ENCODE peak calls at places on chromosome 5, in four cellular contexts. S, I, B and O are unnamed samples.
A peak's percentile ranks its signal among the peaks of the same experiment; 100 is the strongest.

GRCh38 chr5:124706729-124707361 is 39.6 kb downstream of the ZNF608 start:
- DNase-seq in B (peak; percentile 9), S (no peak), I (no peak), O (no peak)

GRCh38 chr5:108386345-108387061 is 4.6 kb upstream of the FBXL17 start:
- DNase-seq in B (peak; percentile 65), S (no peak), I (no peak), O (no peak)

GRCh38 chr5:98050583-98050982 is 722.9 kb upstream of the RGMB start:
- DNase-seq in B (no peak), I (no peak), S (no peak), O (peak; percentile 7)

GRCh38 chr5:175448276-175448675 is 4.3 kb upstream of the DRD1 start:
- DNase-seq in B (no peak), S (no peak), I (no peak), O (no peak)

GRCh38 chr5:169538935-169539334 is 44.6 kb upstream of the SPDL1 start:
- DNase-seq in I (no peak), S (no peak), B (no peak), O (no peak)

GRCh38 chr5:16384804-16385203 is 80.8 kb downstream of the ZNF622 start:
- DNase-seq in S (no peak), B (no peak), I (no peak), O (no peak)

GRCh38 chr5:148794729-148795590 is 31.5 kb upstream of the ADRB2 start:
- DNase-seq in S (no peak), I (no peak), B (no peak), O (peak; percentile 95)

GRCh38 chr5:157460921-157461792 is 1.1 kb downstream of the NIPAL4 start:
- DNase-seq in I (no peak), S (no peak), B (no peak), O (no peak)

GRCh38 chr5:77867194-77867691 is 91.1 kb upstream of the TBCA start:
- DNase-seq in I (peak; percentile 46), B (no peak), S (no peak), O (peak; percentile 15)

GRCh38 chr5:7808998-7809397 is 41.9 kb downstream of the CFAP90 start:
- DNase-seq in B (no peak), I (no peak), S (no peak), O (no peak)

GRCh38 chr5:133847301-133847700 is 121.1 kb downstream of the C5orf15 start:
- DNase-seq in S (no peak), I (no peak), B (no peak), O (no peak)

GRCh38 chr5:54785729-54786548 is 199.5 kb downstream of the ESM1 start:
- DNase-seq in I (no peak), S (peak; percentile 65), B (no peak), O (no peak)

GRCh38 chr5:58044166-58044565 is 415.7 kb downstream of the PLK2 start:
- DNase-seq in S (no peak), B (no peak), I (no peak), O (no peak)

GRCh38 chr5:30853158-30853557 is 340.3 kb upstream of the CDH6 start:
- DNase-seq in B (no peak), I (no peak), S (no peak), O (no peak)

DNA sequence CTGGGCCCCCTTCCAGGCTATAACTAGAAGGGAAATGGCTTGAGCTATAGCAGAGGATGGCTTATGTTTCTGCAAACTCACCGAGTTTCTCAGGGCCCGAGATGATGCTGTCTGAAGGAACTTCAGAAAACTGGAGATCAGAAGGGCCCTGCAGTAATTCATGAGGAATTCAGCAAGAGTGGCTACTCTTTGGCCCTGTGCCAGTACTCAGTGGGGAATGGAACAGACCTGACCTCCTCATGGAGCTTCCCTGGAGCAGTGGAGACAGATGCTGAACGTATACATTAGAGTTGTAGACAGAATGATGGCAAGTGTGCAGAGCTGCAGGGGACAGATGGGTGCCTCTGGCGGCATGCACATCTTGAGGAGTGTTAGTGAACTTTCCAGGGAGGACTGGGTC is 17.3 kb upstream of the SMIM32 start:
- DNase-seq in I (no peak), B (no peak), S (no peak), O (no peak)
- TF ChIP-seq MYC in I (no peak), B (no peak), S (no peak), O (no peak)

DNA sequence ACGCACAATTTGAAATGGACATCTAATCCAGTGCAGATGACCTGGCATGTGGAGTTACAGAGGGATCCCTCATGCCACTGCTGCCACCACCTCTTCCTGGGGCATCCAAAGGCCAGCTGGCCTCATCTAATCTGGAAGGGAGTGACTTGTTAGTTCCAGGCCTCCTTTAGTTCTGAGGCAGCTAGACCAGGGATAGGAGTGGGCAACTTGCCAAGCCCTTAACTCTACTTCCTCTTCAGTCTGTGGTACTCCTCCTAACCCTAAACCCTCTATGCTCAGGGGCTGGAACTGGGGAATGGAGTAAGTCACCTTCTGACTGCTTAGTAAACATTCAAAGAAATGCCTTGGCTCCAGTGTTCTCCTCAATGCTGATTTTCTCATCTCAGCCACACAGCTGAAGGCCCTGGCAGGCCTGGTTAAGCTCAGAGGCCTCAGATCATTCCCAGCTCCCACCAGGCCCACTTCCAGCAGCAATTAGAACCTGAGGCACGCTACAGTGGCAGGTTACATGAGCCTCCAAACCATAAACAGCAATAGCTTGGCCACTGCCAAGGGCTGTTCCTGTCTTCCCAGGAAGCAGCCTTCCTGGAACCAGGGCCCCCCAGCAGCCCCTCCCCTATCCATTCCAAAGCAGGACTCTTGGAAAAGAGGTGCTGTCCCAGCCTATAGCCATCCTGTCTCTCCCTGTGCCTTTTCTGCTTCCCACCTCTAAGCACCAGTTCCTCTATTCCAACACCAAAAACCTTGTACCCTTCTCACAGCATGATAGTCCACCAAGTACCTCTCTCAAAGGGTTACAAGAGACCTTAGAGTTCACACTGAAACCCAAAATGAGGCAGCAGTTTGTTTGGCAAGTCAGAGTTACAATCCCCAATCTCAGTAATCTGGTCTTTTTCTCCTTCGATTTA is 2.0 kb downstream of the EIF4EBP3 start:
- DNase-seq in I (no peak), S (peak; percentile 32), B (no peak), O (peak; percentile 93)
- TF ChIP-seq POLR2A in I (no peak), S (peak; percentile 46), B (no peak), O (peak; percentile 17)

GRCh38 chr5:163377982-163378381 is 59.4 kb upstream of the CCNG1 start:
- DNase-seq in S (no peak), I (no peak), B (no peak), O (no peak)
- TF ChIP-seq CTCF in S (no peak), I (no peak), B (no peak), O (no peak)

GRCh38 chr5:83724001-83724400 is 3.3 kb upstream of the HAPLN1 start:
- DNase-seq in S (no peak), I (no peak), B (peak; percentile 51), O (no peak)
- TF ChIP-seq MYC in S (no peak), I (no peak), B (no peak), O (no peak)

DNA sequence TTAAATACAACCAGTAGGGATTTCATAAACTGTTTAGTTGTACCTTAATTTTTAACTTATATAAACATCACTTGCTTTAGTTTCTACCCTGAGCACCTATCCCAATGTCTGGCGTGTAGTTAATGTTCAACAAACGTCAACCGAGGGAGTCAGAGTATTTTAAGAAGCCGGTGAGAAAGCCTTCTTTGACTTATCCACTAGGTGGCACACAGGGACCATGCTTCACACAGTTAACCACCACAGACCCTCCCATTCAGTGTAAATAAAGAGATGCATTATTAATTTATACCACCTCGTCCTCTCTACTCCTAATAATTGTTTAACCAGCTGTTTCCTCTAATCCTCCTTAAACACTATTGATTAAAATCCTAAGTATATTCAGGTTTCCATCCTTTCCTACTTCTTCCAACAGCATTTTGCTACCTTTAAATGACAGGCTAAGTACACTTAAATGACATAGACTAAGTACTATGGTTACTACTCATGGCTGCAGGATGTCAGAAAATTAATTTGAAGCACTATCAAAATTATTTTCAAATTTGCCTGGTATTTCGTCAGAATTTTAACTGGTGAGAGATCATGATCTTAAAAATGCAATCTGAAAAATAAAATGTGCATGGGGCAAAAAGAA is 2.3 kb downstream of the HAPLN1 start:
- DNase-seq in B (peak; percentile 70), S (peak; percentile 42), I (peak; percentile 62), O (peak; percentile 65)
- TF ChIP-seq POLR2A in B (no peak), S (no peak), I (no peak), O (no peak)

GRCh38 chr5:173988554-173989431 is at the start of gene C5orf47:
- DNase-seq in S (no peak), B (no peak), I (no peak), O (no peak)

GRCh38 chr5:173989432-173990082 is 587 bp downstream of the C5orf47 start:
- DNase-seq in I (no peak), B (no peak), S (no peak), O (no peak)

GRCh38 chr5:173981362-173981761 is 7.6 kb upstream of the C5orf47 start:
- DNase-seq in B (no peak), I (no peak), S (no peak), O (no peak)

GRCh38 chr5:173984218-173984617 is 4.8 kb upstream of the C5orf47 start:
- DNase-seq in B (peak; percentile 57), I (no peak), S (no peak), O (peak; percentile 40)
- TF ChIP-seq CTCF in B (peak; percentile 94), I (peak; percentile 43), S (peak; percentile 69), O (peak; percentile 18)

GRCh38 chr5:179241175-179241574 is 104.1 kb downstream of the ADAMTS2 start:
- DNase-seq in S (no peak), B (no peak), I (no peak), O (no peak)
- TF ChIP-seq MYC in S (no peak), B (no peak), I (no peak), O (no peak)

DNA sequence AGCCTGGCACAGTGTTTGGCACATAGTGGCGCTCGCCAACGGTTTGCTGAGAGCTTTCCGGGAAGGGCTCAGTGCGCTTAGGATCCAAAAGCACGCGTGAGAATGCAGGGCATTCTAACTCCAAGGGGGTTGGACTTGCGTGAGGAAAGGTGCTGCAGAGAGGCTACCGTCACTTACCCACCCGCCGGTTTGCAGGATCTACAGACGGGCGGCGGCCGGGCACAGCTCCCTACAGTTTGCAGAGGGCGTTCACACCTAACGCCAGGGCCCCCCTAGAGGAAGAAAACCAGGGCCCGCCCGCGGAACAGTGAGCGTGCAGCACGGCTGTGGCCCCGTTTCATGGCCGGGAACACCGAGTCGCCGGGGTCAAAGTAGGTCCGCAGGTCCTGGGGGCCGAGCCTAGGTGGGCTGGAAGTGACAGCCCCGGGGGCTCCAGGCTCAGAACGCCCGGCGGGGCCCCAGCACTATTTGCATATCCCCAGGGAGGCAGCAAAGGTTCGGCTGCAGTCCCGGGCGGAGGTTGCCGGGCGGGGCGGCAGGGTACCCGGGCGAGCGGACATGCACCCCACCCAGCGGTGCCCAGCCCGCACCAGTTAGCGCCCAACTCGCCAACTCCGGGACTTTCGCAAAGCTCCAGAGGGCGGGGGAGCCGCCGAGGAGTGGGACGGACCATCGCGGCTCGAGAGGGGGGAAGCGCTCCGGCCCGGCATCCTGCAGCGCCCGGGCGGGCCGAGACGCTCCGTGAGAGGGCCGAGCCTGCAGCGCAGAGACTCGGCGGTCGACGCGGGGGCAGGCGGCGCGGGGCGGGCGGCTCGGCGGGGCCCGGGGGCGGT is 498 bp upstream of the GALNT10 start:
- DNase-seq in S (peak; percentile 87), B (peak; percentile 61), I (peak; percentile 91), O (peak; percentile 88)
- TF ChIP-seq POLR2A in S (peak; percentile 70), B (no peak), I (peak; percentile 52), O (peak; percentile 30)